ENCODE peak calls at places on chromosomes 1 and 21, in ten cellular contexts. W is LoVo; I is naive thymus-derived CD8-positive, alpha-beta T cell; G is lung microvascular endothelial cell; E is stimulated activated CD8-positive, alpha-beta memory T cell treated with anti-CD3 and anti-CD28 coated beads, Interleukin-4, amount 100 ng/mL, for 1 hour; R is BJ; Y is stimulated activated CD4-positive, alpha-beta T cell treated with anti-CD3 and anti-CD28 coated beads, Interleukin-15, amount 100 ng/mL, for 1 hour; O is NCI-H1417; U is sciatic nerve; P is neural progenitor cell. T is an unnamed sample.

GRCh38 chr21:42799516-42799915 is 79.8 kb downstream of the WDR4 start:
- DNase-seq in W (peak), I (no peak), G (no peak), E (no peak), R (no peak), Y (no peak), O (no peak), U (no peak), P (no peak), T (no peak)

GRCh38 chr1:167934407-167935251 is 1.9 kb upstream of the DCAF6 start:
- DNase-seq in W (no peak), I (no peak), G (no peak), E (no peak), R (peak), Y (no peak), O (no peak), U (no peak), P (no peak), T (no peak)

GRCh38 chr1:171334024-171334423 is 20.0 kb downstream of the FMO4 start:
- DNase-seq in W (no peak), I (no peak), G (no peak), E (no peak), R (no peak), Y (no peak), O (no peak), U (no peak), P (no peak), T (no peak)

GRCh38 chr1:61078611-61079010 is 3.8 kb upstream of the NFIA start:
- DNase-seq in W (no peak), I (no peak), G (peak), E (no peak), R (no peak), Y (no peak), O (no peak), U (no peak), P (no peak), T (no peak)

GRCh38 chr1:15122331-15122730 is 31.2 kb upstream of the TMEM51 start:
- DNase-seq in W (no peak), I (no peak), G (no peak), E (no peak), R (no peak), Y (no peak), O (no peak), U (no peak), P (peak), T (no peak)

GRCh38 chr1:33140153-33141149 is 41.4 kb downstream of the TRIM62 start:
- DNase-seq in W (no peak), I (no peak), G (peak), E (no peak), R (no peak), Y (no peak), O (no peak), U (no peak), P (peak), T (no peak)

GRCh38 chr1:65626003-65626402 is 166.7 kb upstream of the PDE4B start:
- DNase-seq in W (no peak), I (no peak), G (no peak), E (no peak), R (no peak), Y (no peak), O (no peak), U (no peak), P (no peak), T (no peak)

GRCh38 chr1:63326473-63327380 is 4.4 kb downstream of the FOXD3 start:
- DNase-seq in W (no peak), I (no peak), G (no peak), E (no peak), R (no peak), Y (no peak), O (no peak), U (no peak), P (peak), T (no peak)

GRCh38 chr1:39167632-39168209 is 36.8 kb upstream of the MACF1 start:
- DNase-seq in W (no peak), I (no peak), G (no peak), E (no peak), R (no peak), Y (no peak), O (no peak), U (no peak), P (no peak), T (no peak)

GRCh38 chr1:182484531-182485257 is 34.7 kb downstream of the RGSL1 start:
- DNase-seq in W (no peak), I (no peak), G (no peak), E (no peak), R (no peak), Y (no peak), O (no peak), U (no peak), P (peak), T (no peak)

GRCh38 chr1:31064685-31065309 is 720 bp downstream of the PUM1 start:
- DNase-seq in W (no peak), I (no peak), G (peak), E (no peak), R (no peak), Y (no peak), O (no peak), U (peak), P (no peak), T (no peak)

GRCh38 chr1:81174811-81175476 is 625.8 kb upstream of the ADGRL2 start:
- DNase-seq in W (no peak), I (no peak), G (peak), E (no peak), R (no peak), Y (no peak), O (no peak), U (no peak), P (no peak), T (no peak)

GRCh38 chr1:233867028-233867427 is 37.4 kb upstream of the SLC35F3 start:
- DNase-seq in W (no peak), I (no peak), G (no peak), E (no peak), R (no peak), Y (no peak), O (no peak), U (no peak), P (no peak), T (no peak)

GRCh38 chr1:157369808-157370521 is 182.3 kb downstream of the FCRL5 start:
- DNase-seq in W (peak), I (peak), G (peak), E (no peak), R (no peak), Y (no peak), O (peak), U (no peak), P (peak), T (no peak)

GRCh38 chr1:83033682-83034081 is 965.2 kb downstream of the TTLL7 start:
- DNase-seq in W (no peak), I (no peak), G (no peak), E (no peak), R (no peak), Y (no peak), O (no peak), U (no peak), P (no peak), T (no peak)

GRCh38 chr1:76240321-76240720 is 165.8 kb downstream of the ST6GALNAC3 start:
- DNase-seq in W (no peak), I (no peak), G (no peak), E (no peak), R (no peak), Y (no peak), O (no peak), U (no peak), P (no peak), T (no peak)

GRCh38 chr1:56240400-56240799 is 339.0 kb downstream of the PLPP3 start:
- DNase-seq in W (no peak), I (no peak), G (no peak), E (no peak), R (no peak), Y (no peak), O (no peak), U (no peak), P (no peak), T (no peak)

GRCh38 chr21:35458406-35458805 is 409.3 kb upstream of the RUNX1 start:
- DNase-seq in W (no peak), I (no peak), G (no peak), E (no peak), R (no peak), Y (no peak), O (no peak), U (no peak), P (no peak), T (no peak)

GRCh38 chr1:9652379-9653194 is 1.1 kb downstream of the PIK3CD start:
- DNase-seq in W (no peak), I (peak), G (no peak), E (peak), R (no peak), Y (peak), O (peak), U (peak), P (no peak), T (peak)

GRCh38 chr1:227949341-227949921 is 1.7 kb upstream of the WNT9A start:
- DNase-seq in W (no peak), I (no peak), G (no peak), E (no peak), R (no peak), Y (no peak), O (no peak), U (peak), P (no peak), T (no peak)

GRCh38 chr1:61253912-61254628 is 171.7 kb downstream of the NFIA start:
- DNase-seq in W (no peak), I (no peak), G (peak), E (no peak), R (no peak), Y (no peak), O (no peak), U (no peak), P (no peak), T (no peak)

GRCh38 chr1:1432951-1433803 is 2.3 kb upstream of the VWA1 start:
- DNase-seq in W (peak), I (no peak), G (no peak), E (no peak), R (no peak), Y (no peak), O (peak), U (peak), P (peak), T (no peak)

GRCh38 chr1:8731162-8731561 is 86.3 kb downstream of the RERE start:
- DNase-seq in W (no peak), I (no peak), G (no peak), E (no peak), R (no peak), Y (no peak), O (no peak), U (no peak), P (no peak), T (no peak)

GRCh38 chr1:78792756-78793155 is 143.1 kb downstream of the IFI44 start:
- DNase-seq in W (no peak), I (no peak), G (no peak), E (no peak), R (peak), Y (no peak), O (no peak), U (no peak), P (no peak), T (no peak)

GRCh38 chr1:6904476-6905170 is 119.4 kb downstream of the CAMTA1 start:
- DNase-seq in W (no peak), I (no peak), G (no peak), E (no peak), R (no peak), Y (no peak), O (no peak), U (no peak), P (no peak), T (no peak)

GRCh38 chr21:45537111-45537745 is 5.0 kb downstream of the SLC19A1 start:
- DNase-seq in W (no peak), I (no peak), G (no peak), E (no peak), R (no peak), Y (no peak), O (no peak), U (peak), P (no peak), T (peak)

GRCh38 chr1:42815938-42816599 is 853 bp upstream of the ERMAP start:
- DNase-seq in W (no peak), I (no peak), G (peak), E (no peak), R (no peak), Y (no peak), O (peak), U (no peak), P (peak), T (no peak)

GRCh38 chr1:232344791-232345399 is 285.0 kb downstream of the SIPA1L2 start:
- DNase-seq in W (no peak), I (no peak), G (no peak), E (no peak), R (no peak), Y (no peak), O (no peak), U (no peak), P (no peak), T (no peak)